ENCODE peak calls at places on chromosome 11, in nine cellular contexts. K is fibroblast of villous mesenchyme, I is astrocyte, R is endothelial cell of umbilical vein, P is body of pancreas, J is HFF-Myc, T is BJ, D is epithelial cell of esophagus, H is HCT116. O is an unnamed sample.

GRCh38 chr11:100712618-100713017 is 25.5 kb downstream of the ARHGAP42 start:
- DNase-seq in K (no peak), I (no peak), R (no peak), P (no peak), J (no peak), T (no peak), D (no peak), H (no peak), O (no peak)

GRCh38 chr11:131737357-131737756 is 366.9 kb downstream of the NTM start:
- DNase-seq in K (peak), I (no peak), R (no peak), P (no peak), J (no peak), T (no peak), D (peak), H (no peak), O (no peak)

GRCh38 chr11:115462004-115462541 is 42.1 kb downstream of the CADM1 start:
- DNase-seq in K (no peak), I (no peak), R (no peak), P (peak), J (no peak), T (no peak), D (no peak), H (no peak), O (no peak)

GRCh38 chr11:79236541-79236971 is 204.3 kb downstream of the TENM4 start:
- DNase-seq in K (peak), I (peak), R (no peak), P (peak), J (peak), T (peak), D (peak), H (no peak), O (no peak)

GRCh38 chr11:77633856-77634425 is 3.7 kb downstream of the CLNS1A start:
- DNase-seq in K (peak), I (no peak), R (no peak), P (peak), J (no peak), T (no peak), D (no peak), H (no peak), O (no peak)

GRCh38 chr11:27626269-27626937 is 73.9 kb downstream of the BDNF start:
- DNase-seq in K (no peak), I (peak), R (no peak), P (no peak), J (no peak), T (no peak), D (no peak), H (no peak), O (no peak)

GRCh38 chr11:107018274-107018901 is at the start of gene GUCY1A2:
- DNase-seq in K (no peak), I (peak), R (no peak), P (peak), J (no peak), T (no peak), D (no peak), H (no peak), O (peak)

GRCh38 chr11:15770798-15771414 is 585.4 kb downstream of the SOX6 start:
- DNase-seq in K (peak), I (peak), R (peak), P (peak), J (no peak), T (no peak), D (peak), H (peak), O (peak)

GRCh38 chr11:68213135-68213515 is at the start of gene KMT5B:
- DNase-seq in K (peak), I (no peak), R (no peak), P (peak), J (no peak), T (no peak), D (no peak), H (peak), O (peak)

GRCh38 chr11:416757-417621 is 2.2 kb upstream of the SIGIRR start:
- DNase-seq in K (peak), I (no peak), R (peak), P (peak), J (no peak), T (no peak), D (peak), H (no peak), O (peak)

GRCh38 chr11:46977038-46977818 is 40.7 kb downstream of the CSTPP1 start:
- DNase-seq in K (no peak), I (peak), R (no peak), P (no peak), J (no peak), T (no peak), D (no peak), H (no peak), O (no peak)

GRCh38 chr11:125489166-125489565 is 6.9 kb downstream of the FEZ1 start:
- DNase-seq in K (no peak), I (no peak), R (no peak), P (no peak), J (no peak), T (no peak), D (no peak), H (no peak), O (peak)

GRCh38 chr11:107859459-107860239 is 1.1 kb upstream of the SLC35F2 start:
- DNase-seq in K (peak), I (no peak), R (peak), P (peak), J (no peak), T (no peak), D (peak), H (peak), O (peak)

GRCh38 chr11:105229758-105230157 is 90.2 kb upstream of the CARD18 start:
- DNase-seq in K (peak), I (no peak), R (no peak), P (no peak), J (no peak), T (no peak), D (no peak), H (no peak), O (no peak)

GRCh38 chr11:100808904-100809491 is 121.9 kb downstream of the ARHGAP42 start:
- DNase-seq in K (peak), I (peak), R (peak), P (no peak), J (no peak), T (no peak), D (peak), H (no peak), O (no peak)

GRCh38 chr11:60991457-60991856 is 20.0 kb downstream of the CD6 start:
- DNase-seq in K (no peak), I (no peak), R (no peak), P (no peak), J (no peak), T (no peak), D (no peak), H (no peak), O (no peak)

GRCh38 chr11:45156731-45157130 is 10.3 kb downstream of the PRDM11 start:
- DNase-seq in K (no peak), I (no peak), R (no peak), P (no peak), J (no peak), T (no peak), D (peak), H (no peak), O (no peak)

GRCh38 chr11:43943931-43944751 is 1.7 kb downstream of the C11orf96 start:
- DNase-seq in K (peak), I (peak), R (peak), P (no peak), J (no peak), T (no peak), D (peak), H (no peak), O (no peak)

GRCh38 chr11:19498986-19499669 is 213.5 kb upstream of the NAV2 start:
- DNase-seq in K (peak), I (peak), R (no peak), P (no peak), J (no peak), T (no peak), D (peak), H (no peak), O (no peak)

GRCh38 chr11:76592961-76593360 is 77.6 kb downstream of the LRRC32 start:
- DNase-seq in K (no peak), I (no peak), R (no peak), P (no peak), J (no peak), T (no peak), D (no peak), H (no peak), O (no peak)

GRCh38 chr11:70029115-70029830 is 48.8 kb upstream of the ANO1 start:
- DNase-seq in K (no peak), I (no peak), R (no peak), P (no peak), J (no peak), T (no peak), D (no peak), H (no peak), O (no peak)

GRCh38 chr11:63868399-63869064 is 29.6 kb downstream of the MARK2 start:
- DNase-seq in K (no peak), I (no peak), R (peak), P (no peak), J (no peak), T (no peak), D (no peak), H (no peak), O (no peak)

GRCh38 chr11:126963603-126964353 is 36.8 kb downstream of the KIRREL3 start:
- DNase-seq in K (no peak), I (peak), R (no peak), P (no peak), J (no peak), T (no peak), D (peak), H (no peak), O (no peak)

GRCh38 chr11:68667511-68668253 is 16.7 kb upstream of the GAL start:
- DNase-seq in K (no peak), I (no peak), R (no peak), P (no peak), J (no peak), T (no peak), D (no peak), H (no peak), O (no peak)

GRCh38 chr11:94308024-94308423 is 3.6 kb downstream of the IZUMO1R start:
- DNase-seq in K (no peak), I (no peak), R (no peak), P (no peak), J (no peak), T (no peak), D (no peak), H (no peak), O (no peak)

GRCh38 chr11:81497202-81497804 is 1236.4 kb downstream of the FAM181B start:
- DNase-seq in K (peak), I (no peak), R (peak), P (peak), J (peak), T (no peak), D (peak), H (peak), O (peak)

GRCh38 chr11:77506857-77507256 is 33.0 kb upstream of the PAK1 start:
- DNase-seq in K (no peak), I (peak), R (peak), P (no peak), J (no peak), T (no peak), D (peak), H (peak), O (no peak)

GRCh38 chr11:102974552-102975280 is 19.2 kb upstream of the MMP13 start:
- DNase-seq in K (peak), I (peak), R (peak), P (no peak), J (no peak), T (peak), D (peak), H (no peak), O (no peak)

GRCh38 chr11:93604276-93604675 is 57.2 kb upstream of the CEP295 start:
- DNase-seq in K (no peak), I (no peak), R (no peak), P (no peak), J (no peak), T (no peak), D (no peak), H (no peak), O (no peak)

DNA sequence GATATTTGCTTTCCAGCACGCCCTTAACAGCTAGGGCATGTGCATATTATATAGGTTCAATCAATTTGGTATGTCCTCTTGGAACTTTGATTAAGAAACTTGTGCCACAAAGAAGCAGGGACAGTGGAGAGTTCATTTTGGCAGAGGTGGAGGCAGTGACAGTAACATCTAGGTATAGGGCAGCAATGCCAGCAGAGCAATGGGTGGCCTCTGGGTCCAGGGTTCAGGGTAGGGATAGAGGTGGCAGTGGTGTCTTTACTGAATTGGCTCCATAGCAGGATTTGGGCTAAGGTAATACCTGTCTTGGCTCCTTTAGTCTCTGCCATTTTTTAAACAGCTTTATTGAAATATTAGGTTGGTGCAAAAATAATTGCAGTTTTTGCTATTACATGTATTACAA is 24.4 kb upstream of the POLD3 start:
- DNase-seq in K (no peak), I (no peak), R (no peak), P (no peak), J (no peak), T (no peak), D (no peak), H (no peak), O (no peak)
- H3K4me3 ChIP-seq in K (no peak), I (no peak), R (no peak), P (no peak), J (no peak), T (no peak), D (no peak), H (no peak), O (no peak)

GRCh38 chr11:6598555-6598954 is 4.9 kb downstream of the RRP8 start:
- DNase-seq in K (no peak), I (no peak), R (no peak), P (no peak), J (no peak), T (no peak), D (peak), H (no peak), O (no peak)

GRCh38 chr11:6599884-6600390 is 3.5 kb downstream of the RRP8 start:
- DNase-seq in K (no peak), I (no peak), R (no peak), P (no peak), J (no peak), T (no peak), D (no peak), H (no peak), O (no peak)

GRCh38 chr11:6596237-6596877 is 7.1 kb downstream of the RRP8 start:
- DNase-seq in K (no peak), I (no peak), R (no peak), P (no peak), J (no peak), T (no peak), D (no peak), H (no peak), O (no peak)

GRCh38 chr11:6599449-6599848 is 4.0 kb downstream of the RRP8 start:
- DNase-seq in K (no peak), I (no peak), R (no peak), P (no peak), J (no peak), T (no peak), D (no peak), H (no peak), O (no peak)

GRCh38 chr11:6594142-6594768 is 9.2 kb downstream of the RRP8 start:
- DNase-seq in K (no peak), I (no peak), R (no peak), P (no peak), J (no peak), T (no peak), D (no peak), H (no peak), O (no peak)
- TF ChIP-seq CTCF in K (no peak), I (no peak), R (no peak), P (no peak), J (no peak), T (no peak), D (no peak), H (peak), O (no peak)

DNA sequence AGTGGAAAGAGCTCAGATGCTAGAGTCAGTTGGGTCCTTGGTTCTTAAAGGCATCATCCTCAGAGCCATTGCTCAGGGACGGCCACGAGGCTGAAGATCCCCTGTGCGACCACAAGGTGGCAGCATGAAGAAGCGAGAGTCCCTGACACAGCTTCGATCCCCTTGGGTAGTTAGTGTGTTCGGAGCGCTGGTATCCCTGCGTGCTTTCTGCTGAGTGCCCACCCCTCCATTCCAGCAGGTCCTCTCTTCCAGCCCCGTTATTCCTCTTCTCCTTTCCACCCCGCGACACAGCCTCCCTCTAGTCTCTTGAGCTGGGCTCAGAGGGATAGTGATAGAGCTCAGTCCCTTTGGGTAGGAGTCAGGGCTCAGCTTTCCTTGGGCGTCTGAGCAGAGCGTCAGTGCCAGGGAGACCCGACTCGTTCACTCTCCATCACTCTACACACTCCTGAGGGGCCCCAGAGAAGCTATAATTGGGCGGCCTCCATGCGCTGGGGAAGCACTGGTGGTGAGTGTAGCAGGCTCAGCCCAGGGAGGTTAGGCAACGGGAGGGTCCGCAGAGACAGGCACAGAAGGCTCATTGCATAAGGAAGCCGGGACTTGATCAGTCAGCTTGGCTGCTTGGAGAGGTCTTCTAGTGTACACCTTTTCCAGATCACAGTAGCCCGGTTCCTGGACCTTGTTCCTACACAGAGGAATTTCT is at the start of gene OR51D1:
- DNase-seq in K (peak), I (peak), R (peak), P (peak), J (peak), T (no peak), D (peak), H (peak), O (peak)
- H3K4me3 ChIP-seq in K (peak), I (no peak), R (no peak), P (no peak), J (no peak), T (no peak), D (no peak), H (no peak), O (no peak)

GRCh38 chr11:32752001-32752400 is 42.5 kb downstream of the CCDC73 start:
- DNase-seq in K (no peak), I (no peak), R (no peak), P (no peak), J (no peak), T (no peak), D (no peak), H (no peak), O (no peak)

GRCh38 chr11:32751381-32751780 is 43.1 kb downstream of the CCDC73 start:
- DNase-seq in K (no peak), I (no peak), R (no peak), P (no peak), J (no peak), T (no peak), D (no peak), H (no peak), O (no peak)
- TF ChIP-seq CTCF in K (no peak), I (no peak), R (no peak), P (no peak), J (no peak), T (no peak), D (no peak), H (peak), O (no peak)

DNA sequence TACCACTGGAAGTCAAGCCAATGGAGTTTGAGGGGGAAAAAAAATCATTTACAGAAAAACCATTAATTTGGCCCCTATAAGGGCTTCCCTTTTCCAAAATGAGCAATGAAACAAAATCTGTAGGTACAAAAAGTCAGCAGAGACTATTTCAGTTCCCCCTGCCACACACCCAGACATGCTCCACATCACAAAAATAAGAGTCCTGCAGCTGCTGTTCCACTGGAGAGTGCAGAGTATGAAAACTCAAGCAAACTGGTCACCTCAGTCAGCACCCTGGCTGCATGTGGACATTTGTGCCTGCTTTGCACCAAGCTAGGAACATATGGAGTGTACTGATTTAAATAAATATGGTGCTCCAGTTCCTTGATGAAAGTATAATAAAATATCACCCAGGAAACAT is 15.1 kb downstream of the POU2AF1 start:
- DNase-seq in K (no peak), I (no peak), R (no peak), P (no peak), J (no peak), T (no peak), D (no peak), H (no peak), O (peak)
- H3K4me3 ChIP-seq in K (no peak), I (no peak), R (no peak), P (no peak), J (no peak), T (no peak), D (no peak), H (no peak), O (no peak)

O was measured in GM12865.